ENCODE peak calls at places on chromosomes 5 and 9, in nine cellular contexts. I is HuH-7.5; H is BE2C; U is stimulated activated naive B cell treated with anti-CD40 and anti-IgM and Interleukin-4, amounts not matched to agents 10 μg/mL and 1 μg/mL and 100 μg/mL, for 72 hours; D is stromal cell of bone marrow; C is IMR-90; L is CD8-positive, alpha-beta T cell; P is AG09309; M is RCC 7860. Q is an unnamed sample.

GRCh38 chr9:121640076-121640475 is 11.4 kb upstream of the DAB2IP start:
- DNase-seq in M (no peak), L (peak; percentile 21), C (peak; percentile 17), U (no peak), D (no peak), I (peak; percentile 82), H (peak; percentile 86), P (no peak), Q (no peak)

GRCh38 chr5:169786219-169786618 is 149.1 kb downstream of the DOCK2 start:
- DNase-seq in C (no peak), H (no peak), I (no peak), U (no peak), P (no peak), M (peak; percentile 67), L (no peak), D (no peak), Q (no peak)

GRCh38 chr9:136726631-136727191 is 14.3 kb downstream of the DIPK1B start:
- DNase-seq in I (peak; percentile 80), P (no peak), U (no peak), C (peak; percentile 31), L (peak; percentile 45), M (peak; percentile 51), D (no peak), H (peak; percentile 54), Q (peak; percentile 17)

GRCh38 chr9:131201856-131202255 is 74.5 kb downstream of the FAM78A start:
- DNase-seq in C (no peak), U (no peak), I (no peak), L (no peak), H (no peak), P (no peak), D (no peak), M (no peak), Q (no peak)

GRCh38 chr9:127854169-127854833 is at the start of gene ENG:
- DNase-seq in H (peak; percentile 55), I (no peak), D (no peak), C (peak; percentile 59), P (no peak), U (no peak), M (no peak), L (no peak), Q (peak; percentile 44)

GRCh38 chr5:119212666-119213065 is 141.8 kb downstream of the DMXL1 start:
- DNase-seq in U (no peak), C (no peak), M (no peak), I (no peak), D (peak; percentile 6), P (no peak), L (no peak), H (no peak), Q (no peak)

GRCh38 chr5:94562327-94562971 is 56.0 kb downstream of the KIAA0825 start:
- DNase-seq in I (no peak), U (no peak), H (no peak), M (no peak), L (no peak), C (no peak), D (no peak), P (no peak), Q (no peak)

GRCh38 chr9:16032799-16033198 is 480.0 kb downstream of the CCDC171 start:
- DNase-seq in D (no peak), M (peak; percentile 54), C (peak; percentile 49), I (no peak), U (no peak), H (no peak), L (no peak), P (no peak), Q (no peak)

GRCh38 chr5:66680227-66680626 is 84.0 kb downstream of the MAST4 start:
- DNase-seq in U (no peak), C (no peak), L (no peak), P (no peak), I (no peak), H (no peak), D (no peak), M (no peak), Q (no peak)

GRCh38 chr5:169519358-169519757 is 64.2 kb upstream of the SPDL1 start:
- DNase-seq in D (no peak), M (no peak), C (no peak), I (no peak), L (no peak), P (no peak), H (no peak), U (no peak), Q (no peak)

GRCh38 chr9:129637102-129637501 is 4.8 kb downstream of the ASB6 start:
- DNase-seq in C (no peak), U (no peak), L (no peak), M (no peak), I (no peak), H (no peak), D (no peak), P (no peak), Q (no peak)

GRCh38 chr9:132955123-132955522 is 10.7 kb upstream of the TSC1 start:
- DNase-seq in I (no peak), L (no peak), D (no peak), U (no peak), M (no peak), C (no peak), H (no peak), P (no peak), Q (no peak)

GRCh38 chr5:148791334-148791667 is 35.1 kb upstream of the ADRB2 start:
- DNase-seq in M (peak; percentile 78), H (no peak), P (no peak), C (peak; percentile 84), D (peak; percentile 48), L (no peak), U (no peak), I (no peak), Q (peak; percentile 25)

GRCh38 chr5:107223066-107223465 is 447.7 kb downstream of the EFNA5 start:
- DNase-seq in I (no peak), C (no peak), U (no peak), P (no peak), D (no peak), M (no peak), L (no peak), H (no peak), Q (no peak)

GRCh38 chr9:16143947-16144890 is 591.4 kb downstream of the CCDC171 start:
- DNase-seq in C (no peak), L (no peak), U (no peak), D (no peak), I (no peak), H (no peak), P (no peak), M (no peak), Q (peak; percentile 49)

GRCh38 chr9:5796298-5796697 is 36.6 kb downstream of the ERMP1 start:
- DNase-seq in U (no peak), M (no peak), D (no peak), I (no peak), L (no peak), H (no peak), P (no peak), C (no peak), Q (no peak)

GRCh38 chr5:39231705-39232525 is 12.6 kb upstream of the FYB1 start:
- DNase-seq in P (no peak), H (no peak), C (no peak), L (no peak), U (no peak), M (no peak), D (no peak), I (no peak), Q (peak; percentile 27)

GRCh38 chr5:6342689-6343315 is 35.5 kb downstream of the MED10 start:
- DNase-seq in I (no peak), U (no peak), D (no peak), C (no peak), P (no peak), M (no peak), L (no peak), H (no peak), Q (no peak)

GRCh38 chr5:166909040-166909439 is 1382.4 kb upstream of the WWC1 start:
- DNase-seq in D (peak; percentile 23), P (no peak), U (no peak), M (peak; percentile 88), I (no peak), L (no peak), C (no peak), H (no peak), Q (no peak)

GRCh38 chr5:77630246-77631165 is 8.0 kb downstream of the OTP start:
- DNase-seq in P (no peak), C (no peak), L (no peak), U (peak; percentile 49), M (no peak), H (peak; percentile 75), I (peak; percentile 89), D (peak; percentile 3), Q (no peak)

GRCh38 chr5:16067415-16067814 is 112.2 kb downstream of the MARCHF11 start:
- DNase-seq in I (no peak), H (no peak), U (no peak), C (no peak), D (no peak), L (no peak), M (no peak), P (no peak), Q (no peak)

GRCh38 chr5:141846031-141846430 is 32.2 kb downstream of the PCDH1 start:
- DNase-seq in L (no peak), I (no peak), M (no peak), C (peak; percentile 85), D (no peak), H (peak; percentile 94), U (no peak), P (no peak), Q (peak; percentile 71)